ENCODE peak calls at places on chromosomes 1 and 21, in eight cellular contexts. V is neural progenitor cell, U is HCT116, O is hepatocyte, X is GM23338, S is OCI-LY7, F is PC-3, H is SK-N-SH. Y is an unnamed sample. For H3K4me1, the result is how much of the 10 kb centered on the place peaks cover.

GRCh38 chr1:27979151-27979858 is 19.5 kb downstream of the XKR8 start:
- DNase-seq in S (peak), U (peak), O (peak), H (no peak), V (peak), X (peak), F (peak), Y (peak)

GRCh38 chr1:29271724-29272123 is 35.4 kb downstream of the PTPRU start:
- DNase-seq in S (no peak), V (peak), X (peak), F (peak), H (no peak), U (no peak), O (peak), Y (no peak)

GRCh38 chr1:27604579-27605299 is 795 bp upstream of the AHDC1 start:
- DNase-seq in U (no peak), O (no peak), X (peak), H (no peak), S (no peak), V (peak), F (no peak), Y (no peak)

GRCh38 chr1:147673401-147673800 is 3.1 kb upstream of the ACP6 start:
- DNase-seq in O (no peak), H (no peak), S (no peak), F (peak), V (no peak), U (no peak), X (no peak), Y (no peak)

GRCh38 chr1:190602325-190602724 is 124.7 kb upstream of the BRINP3 start:
- DNase-seq in O (no peak), H (no peak), F (no peak), S (no peak), U (no peak), V (no peak), X (no peak), Y (no peak)

GRCh38 chr1:117387060-117387633 is 19.9 kb downstream of the MAN1A2 start:
- DNase-seq in X (no peak), F (no peak), S (no peak), V (no peak), O (no peak), U (no peak), H (no peak), Y (no peak)

GRCh38 chr1:92439291-92439690 is 47.4 kb downstream of the GFI1 start:
- DNase-seq in V (no peak), O (no peak), X (no peak), H (no peak), S (no peak), U (no peak), F (no peak), Y (no peak)

GRCh38 chr21:26389971-26390641 is 183.0 kb downstream of the CYYR1 start:
- DNase-seq in O (no peak), H (no peak), U (peak), V (no peak), X (no peak), S (no peak), F (peak), Y (peak)

GRCh38 chr1:156476501-156477298 is 23.9 kb downstream of the MEF2D start:
- DNase-seq in H (no peak), F (peak), S (no peak), U (no peak), O (no peak), X (peak), V (no peak), Y (no peak)

GRCh38 chr1:44217809-44218410 is 4.6 kb downstream of the DMAP1 start:
- DNase-seq in O (peak), F (peak), U (peak), H (peak), S (peak), V (peak), X (peak), Y (peak)

GRCh38 chr1:166167395-166167922 is 658 bp upstream of the FAM78B start:
- DNase-seq in X (peak), H (no peak), S (no peak), V (no peak), F (no peak), O (no peak), U (no peak), Y (no peak)

DNA sequence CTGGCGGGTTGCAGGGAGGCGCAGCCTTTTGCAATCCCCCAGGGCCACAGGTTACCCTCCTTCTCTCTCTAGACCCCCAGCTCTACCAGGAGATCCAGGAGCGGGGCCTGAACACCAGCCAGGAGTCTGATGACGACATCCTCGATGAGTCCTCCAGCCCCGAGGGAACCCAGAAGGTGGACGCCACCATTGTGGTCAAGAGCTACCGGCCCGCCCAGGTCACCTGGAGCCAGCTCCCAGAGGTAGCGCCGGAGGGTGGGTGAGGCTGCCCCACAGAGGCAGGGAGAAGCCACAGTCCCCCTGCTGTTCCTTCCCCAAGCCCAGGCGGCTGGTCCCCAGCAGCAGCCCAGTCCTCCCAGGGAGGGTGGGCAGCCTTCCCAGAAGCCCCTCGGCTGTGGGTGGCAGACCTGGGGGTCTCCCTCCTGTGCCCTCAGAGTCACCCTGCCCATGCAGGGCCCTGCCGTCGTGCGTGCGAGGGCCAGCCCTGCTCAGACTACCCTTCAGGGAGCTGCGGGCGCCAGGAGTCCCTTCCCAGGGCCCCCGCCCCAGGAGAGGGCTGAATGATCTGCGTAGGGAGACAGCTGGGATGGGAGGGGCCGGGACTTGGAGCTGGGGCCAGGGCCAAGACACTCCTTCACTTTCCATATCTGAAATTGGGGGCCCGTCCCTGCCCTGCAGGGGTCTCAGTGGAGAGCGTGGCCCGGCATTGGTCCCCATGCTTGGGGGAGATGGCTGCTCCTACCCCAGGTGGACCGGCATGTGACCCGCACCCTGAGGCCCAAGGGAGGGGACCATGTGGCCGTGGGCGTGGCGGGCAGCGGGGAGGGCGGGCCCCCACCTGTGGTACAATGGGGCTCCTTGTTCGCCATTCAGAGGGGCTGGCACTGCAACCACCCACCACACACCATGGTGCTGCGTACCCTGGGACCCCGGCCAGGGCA is 12.9 kb downstream of the ARHGEF16 start:
- DNase-seq in U (no peak), F (no peak), X (no peak), S (no peak), O (no peak), V (no peak), H (no peak), Y (no peak)
- H3K4me1 ChIP-seq in U (under half), F (under half), X (under half), S (under half), O (under half), V (under half), H (under half), Y (under half)

GRCh38 chr1:152394151-152394550 is 19.9 kb downstream of the CRNN start:
- DNase-seq in H (no peak), U (no peak), X (no peak), V (no peak), F (no peak), O (no peak), S (no peak), Y (peak)

GRCh38 chr1:152397474-152397873 is 16.6 kb downstream of the CRNN start:
- DNase-seq in O (no peak), H (no peak), V (no peak), F (peak), U (peak), X (peak), S (no peak), Y (no peak)

DNA sequence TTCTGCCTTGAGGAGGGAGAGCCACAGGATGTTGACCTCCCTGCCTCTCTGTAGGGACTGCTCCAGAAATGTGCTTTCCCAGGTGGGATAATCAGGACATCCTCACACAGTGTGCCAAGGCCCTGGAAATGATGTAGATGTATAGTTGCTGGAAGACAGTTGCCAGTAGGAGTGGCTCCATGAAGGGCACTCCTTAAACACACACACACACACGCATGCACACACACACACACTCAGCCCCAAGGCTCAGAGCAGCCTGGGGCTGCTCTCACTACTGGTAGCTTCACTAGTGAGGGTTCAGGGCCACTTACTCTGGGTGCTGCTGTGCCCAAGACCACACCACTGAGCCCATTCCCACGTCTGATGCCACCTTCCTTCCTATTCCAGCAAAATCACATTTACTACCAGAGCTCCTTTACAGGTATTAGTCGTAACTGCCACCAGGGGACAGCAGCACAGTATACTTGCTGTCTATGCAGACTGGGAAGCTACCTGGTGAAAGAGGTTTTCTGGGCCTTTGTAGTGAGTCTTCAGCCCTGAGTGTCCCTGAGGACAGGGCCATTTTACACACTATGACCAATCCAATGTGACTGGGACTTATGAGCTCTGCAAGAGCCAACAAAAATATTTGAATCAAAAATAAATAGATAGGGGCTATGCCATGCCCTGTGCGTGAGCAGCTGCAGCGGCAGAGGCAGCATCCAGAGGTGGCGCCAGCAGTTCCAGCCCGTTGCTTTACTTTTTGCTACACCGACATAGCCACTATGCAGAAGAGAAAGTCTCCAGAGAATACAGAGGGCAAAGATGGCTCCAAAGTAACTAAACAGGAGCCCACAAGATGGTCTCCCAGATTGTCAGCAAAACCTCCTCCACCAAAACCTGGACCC is 15.0 kb downstream of the CRNN start:
- DNase-seq in H (no peak), F (peak), V (no peak), O (no peak), X (peak), U (peak), S (peak), Y (peak)
- TF ChIP-seq CTCF in H (peak), F (peak), V (no peak), O (no peak), X (peak), U (peak), S (peak), Y (peak)

DNA sequence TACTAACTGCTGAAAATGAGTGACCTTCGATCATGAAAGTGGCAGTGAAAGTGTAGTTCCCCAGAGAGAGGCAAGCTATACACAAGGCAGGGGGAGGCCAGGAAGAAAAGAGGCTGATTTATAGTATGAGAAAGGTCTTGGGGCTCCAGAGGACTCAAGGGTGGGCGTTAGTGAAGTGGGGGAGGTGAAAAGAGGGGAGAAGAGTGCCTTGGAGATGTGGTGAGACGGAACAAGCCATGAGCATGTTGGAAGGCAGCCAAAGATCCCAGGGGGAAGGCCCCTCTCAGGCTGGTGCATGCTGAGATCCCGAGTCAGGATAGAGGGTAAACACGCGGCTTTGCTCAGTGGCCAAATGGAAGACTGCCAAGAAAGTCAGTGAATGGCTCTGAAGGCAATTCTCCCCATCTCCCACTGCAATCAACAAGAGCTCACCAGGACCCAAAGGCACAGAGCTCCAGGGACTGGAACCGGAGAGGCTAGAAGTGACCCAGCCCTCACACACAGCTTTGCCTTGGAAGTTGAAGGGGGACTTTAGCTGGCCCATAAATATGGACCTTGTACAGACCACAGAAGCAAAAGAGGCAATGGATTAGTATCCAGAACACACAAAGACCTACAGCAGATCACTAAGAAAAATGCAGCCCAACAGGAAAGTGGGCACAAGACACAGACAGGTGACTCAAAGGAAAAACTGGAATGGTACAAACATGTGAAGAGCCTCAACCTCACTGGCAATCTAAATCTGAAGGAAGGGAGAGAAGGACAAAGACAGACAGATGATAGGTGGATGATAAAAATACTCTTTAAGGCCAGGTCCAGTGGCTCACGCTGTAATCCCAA is 49.6 kb downstream of the HSF2BP start:
- DNase-seq in H (peak), F (peak), S (no peak), O (peak), U (no peak), V (no peak), X (no peak), Y (no peak)
- TF ChIP-seq EZH2phosphoT487 in H (no peak), F (no peak), S (no peak), O (no peak), U (no peak), V (no peak), X (no peak), Y (no peak)

GRCh38 chr1:12149791-12150175 is 17.0 kb upstream of the TNFRSF1B start:
- DNase-seq in X (no peak), S (no peak), F (no peak), U (no peak), H (no peak), O (no peak), V (no peak), Y (no peak)

GRCh38 chr1:12150456-12151200 is 16.2 kb upstream of the TNFRSF1B start:
- DNase-seq in X (no peak), U (no peak), H (no peak), V (no peak), S (peak), F (no peak), O (no peak), Y (no peak)

GRCh38 chr1:12147116-12147753 is 19.6 kb upstream of the TNFRSF1B start:
- DNase-seq in S (no peak), H (no peak), U (no peak), X (no peak), V (no peak), O (no peak), F (no peak), Y (no peak)

GRCh38 chr1:12148160-12148957 is 18.4 kb upstream of the TNFRSF1B start:
- DNase-seq in O (peak), U (peak), X (no peak), V (no peak), S (no peak), F (peak), H (no peak), Y (peak)

GRCh38 chr1:12148958-12149790 is 17.6 kb upstream of the TNFRSF1B start:
- DNase-seq in H (no peak), F (no peak), U (no peak), X (no peak), O (no peak), V (no peak), S (peak), Y (no peak)
- H3K4me1 ChIP-seq in H (under half), F (under half), U (under half), X (under half), O (under half), V (under half), S (half or more), Y (under half)

GRCh38 chr1:100358210-100358609 is 5.9 kb downstream of the CDC14A start:
- DNase-seq in V (peak), H (peak), F (peak), U (no peak), X (peak), S (peak), O (no peak), Y (no peak)
- TF ChIP-seq CTCF in V (peak), H (peak), F (peak), U (peak), X (peak), S (peak), O (peak), Y (peak)

GRCh38 chr1:19222573-19222972 is 12.5 kb upstream of the UBR4 start:
- DNase-seq in U (no peak), V (no peak), S (no peak), O (no peak), X (no peak), H (no peak), F (no peak), Y (no peak)

GRCh38 chr1:19219451-19219850 is 9.4 kb upstream of the UBR4 start:
- DNase-seq in U (no peak), O (no peak), V (no peak), X (no peak), H (no peak), S (no peak), F (no peak), Y (no peak)

GRCh38 chr1:19222979-19223824 is 13.1 kb upstream of the UBR4 start:
- DNase-seq in S (no peak), F (peak), O (no peak), U (no peak), H (no peak), V (no peak), X (no peak), Y (no peak)

GRCh38 chr1:19220991-19221390 is 10.9 kb upstream of the UBR4 start:
- DNase-seq in X (no peak), V (no peak), F (no peak), O (no peak), S (no peak), U (no peak), H (no peak), Y (no peak)

DNA sequence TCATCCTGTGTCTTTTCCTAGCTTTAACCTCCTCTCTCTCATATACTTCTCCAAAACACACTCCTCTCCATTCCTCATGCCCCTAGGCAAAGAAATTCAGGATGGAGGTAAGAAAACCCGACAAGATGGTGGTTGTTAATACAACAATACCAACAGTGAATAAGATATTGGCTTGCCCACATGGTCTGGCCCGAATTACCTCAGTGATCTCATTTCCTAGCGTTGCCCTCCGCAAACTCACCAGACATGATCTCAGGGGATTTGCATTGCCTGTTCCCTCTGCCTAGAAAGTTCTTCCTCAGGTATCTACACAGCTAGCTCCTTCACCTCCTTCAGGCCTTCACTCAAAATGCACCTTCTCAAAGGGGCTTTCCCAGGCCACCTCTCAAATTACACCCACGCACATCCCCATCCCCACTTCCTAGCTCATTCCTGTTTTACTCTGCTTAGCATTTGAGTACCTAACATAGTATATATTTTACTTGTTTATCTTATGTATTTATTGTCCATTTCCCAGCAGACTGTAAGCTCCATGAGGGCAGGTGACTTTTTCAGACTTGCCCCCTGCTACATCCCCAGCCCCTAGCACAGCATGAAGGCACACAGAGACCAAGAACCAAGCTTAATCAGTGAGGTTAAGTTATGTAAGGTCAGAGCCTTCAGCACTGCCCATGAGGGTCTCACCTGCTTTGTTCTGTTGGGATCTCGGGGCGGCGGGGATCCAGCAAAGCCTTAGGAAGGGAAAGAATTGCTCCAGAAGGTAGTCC is 10.2 kb upstream of the UBR4 start:
- DNase-seq in U (no peak), H (no peak), V (no peak), S (no peak), O (no peak), F (no peak), X (no peak), Y (no peak)
- TF ChIP-seq EZH2phosphoT487 in U (no peak), H (no peak), V (no peak), S (no peak), O (no peak), F (no peak), X (no peak), Y (no peak)

Y was measured in MM.1S.